ENCODE peak calls at places on chromosomes 11 and 22, in four cellular contexts. T is HCT116, K is HepG2, F is K562. E is an unnamed sample.

GRCh38 chr22:30826670-30827355 is 132.1 kb downstream of the OSBP2 start:
- DNase-seq in T (no peak), K (no peak), F (no peak), E (no peak)

GRCh38 chr11:33197915-33198727 is 36.8 kb upstream of the CSTF3 start:
- DNase-seq in T (no peak), K (no peak), F (no peak), E (no peak)

GRCh38 chr11:64976651-64977050 is 4.7 kb upstream of the MAJIN start:
- DNase-seq in T (no peak), K (no peak), F (no peak), E (no peak)

GRCh38 chr22:44550666-44551491 is 52.8 kb upstream of the RTL6 start:
- DNase-seq in T (no peak), K (no peak), F (no peak), E (no peak)

GRCh38 chr11:104332110-104332509 is 168.2 kb upstream of the PDGFD start:
- DNase-seq in T (peak), K (peak), F (no peak), E (no peak)

GRCh38 chr11:58594826-58595225 is 16.0 kb downstream of the ZFP91 start:
- DNase-seq in T (no peak), K (no peak), F (no peak), E (no peak)

GRCh38 chr11:111977141-111978027 is 40.2 kb downstream of the DIXDC1 start:
- DNase-seq in T (no peak), K (no peak), F (no peak), E (peak)

GRCh38 chr11:16896716-16897115 is 117.5 kb downstream of the PLEKHA7 start:
- DNase-seq in T (no peak), K (no peak), F (no peak), E (no peak)

GRCh38 chr11:11036185-11037161 is 178.6 kb upstream of the ZBED5 start:
- DNase-seq in T (peak), K (peak), F (peak), E (peak)

GRCh38 chr11:27204527-27204926 is 158.5 kb downstream of the CCDC34 start:
- DNase-seq in T (peak), K (peak), F (no peak), E (no peak)

GRCh38 chr11:59615132-59615636 is 390 bp downstream of the OSBP start:
- DNase-seq in T (peak), K (peak), F (peak), E (no peak)
- TF ChIP-seq ELF1 in T (no peak), K (no peak), F (no peak), E (no peak)

GRCh38 chr22:47474464-47474863 is 712.0 kb downstream of the TBC1D22A start:
- DNase-seq in T (no peak), K (no peak), F (no peak), E (no peak)

GRCh38 chr22:47474895-47475294 is 712.4 kb downstream of the TBC1D22A start:
- DNase-seq in T (no peak), K (no peak), F (no peak), E (no peak)

GRCh38 chr22:47476226-47476625 is 713.8 kb downstream of the TBC1D22A start:
- DNase-seq in T (no peak), K (no peak), F (no peak), E (no peak)

GRCh38 chr22:47472636-47473035 is 710.2 kb downstream of the TBC1D22A start:
- DNase-seq in T (no peak), K (no peak), F (no peak), E (no peak)
- TF ChIP-seq ELF1 in T (no peak), K (no peak), F (no peak), E (no peak)

GRCh38 chr22:48099251-48099650 is 1336.8 kb downstream of the TBC1D22A start:
- DNase-seq in T (no peak), K (no peak), F (no peak), E (no peak)

GRCh38 chr22:48098243-48098935 is 1335.9 kb downstream of the TBC1D22A start:
- DNase-seq in T (no peak), K (no peak), F (no peak), E (no peak)

GRCh38 chr22:48097723-48098122 is 1335.3 kb downstream of the TBC1D22A start:
- DNase-seq in T (no peak), K (no peak), F (no peak), E (no peak)

GRCh38 chr22:48099671-48100070 is 1337.2 kb downstream of the TBC1D22A start:
- DNase-seq in T (no peak), K (no peak), F (no peak), E (no peak)

GRCh38 chr22:48098936-48099245 is 1336.4 kb downstream of the TBC1D22A start:
- DNase-seq in T (no peak), K (no peak), F (no peak), E (no peak)
- TF ChIP-seq ELF1 in T (no peak), K (no peak), F (no peak), E (no peak)

GRCh38 chr11:29996016-29996415 is 20.8 kb downstream of the KCNA4 start:
- DNase-seq in T (no peak), K (no peak), F (no peak), E (no peak)

GRCh38 chr11:30006876-30007275 is 10.0 kb downstream of the KCNA4 start:
- DNase-seq in T (no peak), K (no peak), F (no peak), E (no peak)

GRCh38 chr11:30002157-30002556 is 14.7 kb downstream of the KCNA4 start:
- DNase-seq in T (no peak), K (no peak), F (no peak), E (no peak)

GRCh38 chr11:30000986-30001385 is 15.8 kb downstream of the KCNA4 start:
- DNase-seq in T (no peak), K (no peak), F (no peak), E (no peak)
- TF ChIP-seq ELF1 in T (no peak), K (no peak), F (no peak), E (no peak)

DNA sequence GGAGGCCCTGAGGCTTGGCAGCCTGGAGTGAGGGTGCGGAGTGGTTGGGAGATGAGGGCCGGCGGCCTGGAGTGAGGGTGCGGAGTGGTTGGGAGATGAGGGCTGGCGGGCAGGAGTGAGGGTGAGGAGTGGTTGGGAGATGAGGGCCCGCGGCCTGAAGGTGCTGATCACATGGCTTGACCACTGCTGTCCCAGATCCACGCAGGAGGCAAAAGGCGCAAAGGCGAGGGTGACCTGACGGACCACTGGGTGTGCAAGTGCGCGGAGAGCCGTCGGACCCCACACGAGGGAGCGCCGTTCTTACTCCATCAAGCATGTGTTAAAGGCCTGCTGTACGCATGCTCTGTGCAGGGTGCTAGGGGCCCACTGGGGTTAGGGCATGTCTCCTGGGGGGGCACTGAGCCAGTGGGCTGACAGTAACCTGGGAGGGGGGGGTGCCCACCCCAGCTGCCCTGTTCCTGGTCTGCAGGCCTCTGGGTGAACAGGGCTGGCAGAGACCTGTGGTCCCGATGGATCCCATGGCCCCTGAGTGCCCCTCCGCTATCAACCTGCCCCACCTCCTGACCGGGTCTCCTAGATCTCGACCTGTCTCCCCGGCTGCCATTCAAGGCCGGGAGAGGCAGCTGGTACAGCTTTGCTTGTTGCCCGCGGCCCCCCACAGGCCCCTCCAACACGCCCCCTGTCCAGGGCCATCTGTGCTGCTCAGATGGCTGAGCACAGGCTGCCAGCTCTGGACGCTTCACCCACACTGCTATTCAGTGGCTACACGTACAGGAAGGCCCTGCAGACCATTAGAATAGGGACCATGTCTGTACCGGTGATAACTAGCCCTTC is 21.1 kb downstream of the MRGPRD start:
- DNase-seq in T (no peak), K (no peak), F (no peak), E (peak)
- TF ChIP-seq ELF1 in T (no peak), K (no peak), F (no peak), E (no peak)

DNA sequence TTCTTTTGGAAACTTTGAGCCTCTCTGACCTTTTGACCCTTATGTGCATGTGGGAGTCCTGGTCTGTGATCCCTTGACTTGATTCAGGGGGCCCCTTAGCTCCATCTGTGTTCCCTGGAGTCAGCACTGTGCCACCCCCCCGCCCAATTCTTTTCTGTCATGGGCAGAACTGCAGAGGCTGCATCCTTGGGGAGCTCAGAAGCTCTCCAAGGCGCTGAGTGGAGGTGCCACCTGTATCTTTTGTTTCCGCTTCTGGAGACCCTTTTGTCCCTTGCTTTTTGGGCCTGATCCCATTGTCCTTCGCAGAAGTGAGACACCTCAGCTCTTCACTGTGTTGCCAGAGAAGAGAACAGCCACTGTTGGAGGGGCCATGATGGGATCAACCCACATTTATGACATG is 2.4 kb upstream of the PACS1 start:
- DNase-seq in T (no peak), K (no peak), F (no peak), E (no peak)
- TF ChIP-seq ELF1 in T (no peak), K (no peak), F (no peak), E (no peak)

GRCh38 chr11:35347921-35348331 is 71.4 kb downstream of the SLC1A2 start:
- DNase-seq in T (no peak), K (no peak), F (no peak), E (peak)

GRCh38 chr11:35348898-35349687 is 70.3 kb downstream of the SLC1A2 start:
- DNase-seq in T (no peak), K (no peak), F (no peak), E (no peak)

GRCh38 chr11:35347173-35347878 is 72.0 kb downstream of the SLC1A2 start:
- DNase-seq in T (no peak), K (peak), F (no peak), E (no peak)

GRCh38 chr11:35352107-35352888 is 67.1 kb downstream of the SLC1A2 start:
- DNase-seq in T (no peak), K (no peak), F (peak), E (no peak)

GRCh38 chr11:35349897-35350296 is 69.5 kb downstream of the SLC1A2 start:
- DNase-seq in T (no peak), K (no peak), F (no peak), E (no peak)
- TF ChIP-seq ELF1 in T (no peak), K (no peak), F (no peak), E (no peak)